ENCODE peak calls at places on chromosome 15, in four cellular contexts. One of them, this sample, is unnamed.

GRCh38 chr15:94185547-94186236 is 45.7 kb upstream of the MCTP2 start:
- DNase-seq in activated B cell treated with CpG ODN at 0.5 μM for 24 hours: no peak
- DNase-seq in heart right ventricle: no peak
- DNase-seq in AG04450: no peak
- DNase-seq in this sample: no peak

GRCh38 chr15:85276508-85276907 is 103.9 kb upstream of the AKAP13 start:
- DNase-seq in AG04450: no peak
- DNase-seq in activated B cell treated with CpG ODN at 0.5 μM for 24 hours: no peak
- DNase-seq in heart right ventricle: no peak
- DNase-seq in this sample: no peak

GRCh38 chr15:22917556-22917955 is 62.6 kb downstream of the CYFIP1 start:
- DNase-seq in AG04450: no peak
- DNase-seq in activated B cell treated with CpG ODN at 0.5 μM for 24 hours: no peak
- DNase-seq in heart right ventricle: no peak
- DNase-seq in this sample: no peak

GRCh38 chr15:77607111-77607893 is 25.4 kb downstream of the LINGO1 start:
- DNase-seq in AG04450: no peak
- DNase-seq in activated B cell treated with CpG ODN at 0.5 μM for 24 hours: no peak
- DNase-seq in heart right ventricle: peak
- DNase-seq in this sample: no peak

GRCh38 chr15:51335538-51335961 is 2.8 kb downstream of the CYP19A1 start:
- DNase-seq in activated B cell treated with CpG ODN at 0.5 μM for 24 hours: no peak
- DNase-seq in heart right ventricle: no peak
- DNase-seq in AG04450: no peak
- DNase-seq in this sample: no peak

GRCh38 chr15:94041731-94042130 is 189.6 kb upstream of the MCTP2 start:
- DNase-seq in heart right ventricle: no peak
- DNase-seq in activated B cell treated with CpG ODN at 0.5 μM for 24 hours: no peak
- DNase-seq in AG04450: no peak
- DNase-seq in this sample: no peak

GRCh38 chr15:49696441-49696840 is 75.6 kb downstream of the DTWD1 start:
- DNase-seq in heart right ventricle: no peak
- DNase-seq in activated B cell treated with CpG ODN at 0.5 μM for 24 hours: no peak
- DNase-seq in AG04450: no peak
- DNase-seq in this sample: no peak

GRCh38 chr15:98870788-98871187 is 136.8 kb downstream of the PGPEP1L start:
- DNase-seq in heart right ventricle: peak
- DNase-seq in activated B cell treated with CpG ODN at 0.5 μM for 24 hours: no peak
- DNase-seq in AG04450: no peak
- DNase-seq in this sample: no peak

GRCh38 chr15:39472661-39473657 is 107.9 kb upstream of the THBS1 start:
- DNase-seq in activated B cell treated with CpG ODN at 0.5 μM for 24 hours: no peak
- DNase-seq in AG04450: peak
- DNase-seq in heart right ventricle: peak
- DNase-seq in this sample: no peak

GRCh38 chr15:70815604-70816003 is 38.4 kb downstream of the LARP6 start:
- DNase-seq in AG04450: no peak
- DNase-seq in heart right ventricle: no peak
- DNase-seq in activated B cell treated with CpG ODN at 0.5 μM for 24 hours: no peak
- DNase-seq in this sample: no peak

GRCh38 chr15:22952826-22953579 is 27.2 kb downstream of the CYFIP1 start:
- DNase-seq in heart right ventricle: no peak
- DNase-seq in activated B cell treated with CpG ODN at 0.5 μM for 24 hours: no peak
- DNase-seq in AG04450: no peak
- DNase-seq in this sample: no peak

GRCh38 chr15:73991260-73991659 is 835 bp downstream of the STOML1 start:
- DNase-seq in AG04450: no peak
- DNase-seq in heart right ventricle: peak
- DNase-seq in activated B cell treated with CpG ODN at 0.5 μM for 24 hours: no peak
- DNase-seq in this sample: no peak

GRCh38 chr15:60223161-60223560 is 174.6 kb downstream of the ANXA2 start:
- DNase-seq in AG04450: no peak
- DNase-seq in heart right ventricle: no peak
- DNase-seq in activated B cell treated with CpG ODN at 0.5 μM for 24 hours: no peak
- DNase-seq in this sample: no peak

GRCh38 chr15:45821390-45821789 is 186.6 kb downstream of the SQOR start:
- DNase-seq in AG04450: no peak
- DNase-seq in activated B cell treated with CpG ODN at 0.5 μM for 24 hours: no peak
- DNase-seq in heart right ventricle: no peak
- DNase-seq in this sample: no peak

GRCh38 chr15:46413799-46414198 is 779.0 kb downstream of the SQOR start:
- DNase-seq in activated B cell treated with CpG ODN at 0.5 μM for 24 hours: no peak
- DNase-seq in AG04450: no peak
- DNase-seq in heart right ventricle: no peak
- DNase-seq in this sample: no peak

GRCh38 chr15:78930577-78931388 is 14.1 kb downstream of the CTSH start:
- DNase-seq in AG04450: peak
- DNase-seq in activated B cell treated with CpG ODN at 0.5 μM for 24 hours: no peak
- DNase-seq in heart right ventricle: no peak
- DNase-seq in this sample: no peak

GRCh38 chr15:29631076-29632070 is 190.9 kb downstream of the TJP1 start:
- DNase-seq in activated B cell treated with CpG ODN at 0.5 μM for 24 hours: no peak
- DNase-seq in heart right ventricle: no peak
- DNase-seq in AG04450: no peak
- DNase-seq in this sample: no peak

GRCh38 chr15:70142322-70143191 is 44.8 kb upstream of the TLE3 start:
- DNase-seq in heart right ventricle: peak
- DNase-seq in activated B cell treated with CpG ODN at 0.5 μM for 24 hours: no peak
- DNase-seq in AG04450: peak
- DNase-seq in this sample: no peak

GRCh38 chr15:45704329-45705249 is 69.8 kb downstream of the SQOR start:
- DNase-seq in activated B cell treated with CpG ODN at 0.5 μM for 24 hours: no peak
- DNase-seq in AG04450: no peak
- DNase-seq in heart right ventricle: peak
- DNase-seq in this sample: no peak

GRCh38 chr15:26939398-26939797 is 31.6 kb upstream of the GABRG3 start:
- DNase-seq in AG04450: no peak
- DNase-seq in heart right ventricle: no peak
- DNase-seq in activated B cell treated with CpG ODN at 0.5 μM for 24 hours: no peak
- DNase-seq in this sample: no peak

GRCh38 chr15:78210349-78210717 is 24.0 kb downstream of the ACSBG1 start:
- DNase-seq in AG04450: no peak
- DNase-seq in heart right ventricle: no peak
- DNase-seq in activated B cell treated with CpG ODN at 0.5 μM for 24 hours: no peak
- DNase-seq in this sample: no peak

GRCh38 chr15:22944651-22945050 is 35.5 kb downstream of the CYFIP1 start:
- DNase-seq in activated B cell treated with CpG ODN at 0.5 μM for 24 hours: no peak
- DNase-seq in heart right ventricle: no peak
- DNase-seq in AG04450: no peak
- DNase-seq in this sample: no peak

GRCh38 chr15:87756072-87756471 is 500.5 kb downstream of the NTRK3 start:
- DNase-seq in heart right ventricle: no peak
- DNase-seq in activated B cell treated with CpG ODN at 0.5 μM for 24 hours: no peak
- DNase-seq in AG04450: no peak
- DNase-seq in this sample: no peak

GRCh38 chr15:36645106-36645505 is 65.7 kb downstream of the CDIN1 start:
- DNase-seq in AG04450: no peak
- DNase-seq in heart right ventricle: no peak
- DNase-seq in activated B cell treated with CpG ODN at 0.5 μM for 24 hours: no peak
- DNase-seq in this sample: no peak

GRCh38 chr15:36888018-36888992 is 212.0 kb downstream of the MEIS2 start:
- DNase-seq in heart right ventricle: no peak
- DNase-seq in activated B cell treated with CpG ODN at 0.5 μM for 24 hours: no peak
- DNase-seq in AG04450: no peak
- DNase-seq in this sample: no peak

GRCh38 chr15:43899928-43900327 is 73.1 kb downstream of the WDR76 start:
- DNase-seq in heart right ventricle: no peak
- DNase-seq in AG04450: no peak
- DNase-seq in activated B cell treated with CpG ODN at 0.5 μM for 24 hours: no peak
- DNase-seq in this sample: no peak

GRCh38 chr15:84859143-84859542 is 25.3 kb upstream of the SLC28A1 start:
- DNase-seq in heart right ventricle: no peak
- DNase-seq in activated B cell treated with CpG ODN at 0.5 μM for 24 hours: no peak
- DNase-seq in AG04450: no peak
- DNase-seq in this sample: no peak

GRCh38 chr15:66799242-66799641 is 97.2 kb downstream of the SMAD6 start:
- DNase-seq in activated B cell treated with CpG ODN at 0.5 μM for 24 hours: no peak
- DNase-seq in heart right ventricle: no peak
- DNase-seq in AG04450: no peak
- DNase-seq in this sample: no peak

GRCh38 chr15:64681424-64682024 is 93.9 kb downstream of the RBPMS2 start:
- DNase-seq in AG04450: no peak
- DNase-seq in activated B cell treated with CpG ODN at 0.5 μM for 24 hours: no peak
- DNase-seq in heart right ventricle: no peak
- DNase-seq in this sample: no peak
- TF ChIP-seq CTCF in AG04450: peak
- TF ChIP-seq CTCF in activated B cell treated with CpG ODN at 0.5 μM for 24 hours: no peak
- TF ChIP-seq CTCF in heart right ventricle: peak
- TF ChIP-seq CTCF in this sample: peak

GRCh38 chr15:75452968-75453702 is 1.6 kb upstream of the SIN3A start:
- DNase-seq in AG04450: no peak
- DNase-seq in activated B cell treated with CpG ODN at 0.5 μM for 24 hours: peak
- DNase-seq in heart right ventricle: peak
- DNase-seq in this sample: peak
- TF ChIP-seq CTCF in AG04450: peak
- TF ChIP-seq CTCF in activated B cell treated with CpG ODN at 0.5 μM for 24 hours: no peak
- TF ChIP-seq CTCF in heart right ventricle: peak
- TF ChIP-seq CTCF in this sample: no peak

GRCh38 chr15:86608461-86608860 is 528.8 kb downstream of the AGBL1 start:
- DNase-seq in activated B cell treated with CpG ODN at 0.5 μM for 24 hours: no peak
- DNase-seq in heart right ventricle: peak
- DNase-seq in AG04450: no peak
- DNase-seq in this sample: no peak

GRCh38 chr15:86609275-86609674 is 529.6 kb downstream of the AGBL1 start:
- DNase-seq in AG04450: no peak
- DNase-seq in activated B cell treated with CpG ODN at 0.5 μM for 24 hours: no peak
- DNase-seq in heart right ventricle: no peak
- DNase-seq in this sample: no peak

GRCh38 chr15:86610038-86610437 is 530.4 kb downstream of the AGBL1 start:
- DNase-seq in AG04450: no peak
- DNase-seq in activated B cell treated with CpG ODN at 0.5 μM for 24 hours: no peak
- DNase-seq in heart right ventricle: no peak
- DNase-seq in this sample: no peak

GRCh38 chr15:86615411-86615810 is 535.7 kb downstream of the AGBL1 start:
- DNase-seq in AG04450: no peak
- DNase-seq in heart right ventricle: no peak
- DNase-seq in activated B cell treated with CpG ODN at 0.5 μM for 24 hours: no peak
- DNase-seq in this sample: no peak

GRCh38 chr15:86611392-86612040 is 531.8 kb downstream of the AGBL1 start:
- DNase-seq in activated B cell treated with CpG ODN at 0.5 μM for 24 hours: no peak
- DNase-seq in heart right ventricle: no peak
- DNase-seq in AG04450: no peak
- DNase-seq in this sample: peak
- TF ChIP-seq CTCF in activated B cell treated with CpG ODN at 0.5 μM for 24 hours: no peak
- TF ChIP-seq CTCF in heart right ventricle: no peak
- TF ChIP-seq CTCF in AG04450: no peak
- TF ChIP-seq CTCF in this sample: no peak

DNA sequence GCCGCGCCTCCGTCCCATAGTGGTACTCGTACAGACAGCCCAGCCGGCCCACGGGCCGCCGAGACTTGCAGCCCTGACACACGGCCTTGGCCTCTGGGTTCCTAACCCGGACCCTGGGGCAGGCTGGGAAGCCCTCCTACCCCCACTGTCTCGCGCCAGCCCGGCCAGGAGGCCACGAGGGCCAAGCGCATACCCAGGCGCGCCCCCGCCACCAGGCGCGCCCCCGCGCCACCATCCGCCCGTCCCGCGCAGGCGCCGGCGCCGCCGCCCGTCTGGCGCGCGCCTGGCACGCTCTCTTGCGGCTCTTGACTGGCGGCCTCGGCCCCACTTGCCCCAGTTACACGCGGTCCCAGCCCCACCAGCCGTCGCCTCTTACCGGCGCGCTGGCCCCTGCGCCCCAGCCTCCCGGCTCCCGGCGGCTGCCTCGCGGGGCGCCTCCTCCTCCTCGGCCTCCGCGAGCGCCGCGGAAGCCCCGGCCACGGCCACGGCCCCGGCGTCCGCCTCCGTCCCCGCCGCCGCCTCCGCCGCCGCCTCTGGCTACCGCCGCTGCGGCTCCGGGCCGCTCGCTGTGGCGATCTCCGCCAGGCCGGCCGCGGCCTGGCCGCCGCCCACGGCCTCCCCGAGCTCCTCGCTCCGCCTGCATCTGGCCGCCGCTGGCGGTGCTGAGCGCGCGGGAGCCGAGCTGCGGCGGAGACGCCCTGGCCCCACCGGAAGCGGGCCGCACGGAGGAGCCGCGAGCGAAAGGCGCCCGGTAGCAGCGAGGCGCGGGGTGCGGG is 412 bp downstream of the AVEN start:
- DNase-seq in AG04450: no peak
- DNase-seq in activated B cell treated with CpG ODN at 0.5 μM for 24 hours: peak
- DNase-seq in heart right ventricle: peak
- DNase-seq in this sample: peak
- TF ChIP-seq CTCF in AG04450: no peak
- TF ChIP-seq CTCF in activated B cell treated with CpG ODN at 0.5 μM for 24 hours: no peak
- TF ChIP-seq CTCF in heart right ventricle: no peak
- TF ChIP-seq CTCF in this sample: no peak

DNA sequence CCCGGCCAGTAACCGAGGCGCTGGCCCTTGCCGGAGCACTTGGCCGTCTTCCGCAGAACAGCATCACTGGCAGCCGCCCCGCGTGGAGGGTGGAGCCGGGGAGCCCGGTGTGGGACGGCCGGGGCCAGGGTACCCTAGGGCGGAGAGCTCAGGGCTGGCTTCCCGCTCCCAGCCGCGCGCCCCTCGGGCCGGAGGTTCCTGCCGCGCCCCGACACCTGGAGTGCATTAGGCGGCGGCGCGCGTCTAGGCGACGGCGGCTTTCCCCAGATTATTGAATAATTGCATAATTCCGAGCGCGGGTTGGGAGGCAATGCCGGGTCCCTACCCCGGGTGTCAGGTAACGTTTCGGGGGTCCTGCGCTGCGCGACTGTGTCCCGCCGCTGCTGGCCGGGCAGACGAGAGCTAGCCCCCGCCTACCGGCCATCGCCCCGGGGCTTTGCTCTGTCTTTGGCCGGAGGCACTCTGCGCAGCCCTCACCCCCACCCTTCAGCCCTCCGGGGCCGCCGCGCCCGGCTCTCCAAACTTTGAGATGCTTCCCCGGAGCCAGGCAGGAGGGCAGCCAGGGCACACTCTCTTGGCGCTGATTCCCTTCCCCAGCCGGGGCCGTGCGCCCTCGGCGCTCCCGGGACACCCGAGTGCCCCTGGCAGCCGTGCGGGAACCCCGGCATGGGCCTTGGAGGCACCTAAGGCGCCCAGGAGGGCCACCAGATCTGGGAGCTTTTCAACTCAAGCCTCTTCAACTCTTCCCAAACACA is 749 bp downstream of the ITGA11 start:
- DNase-seq in heart right ventricle: peak
- DNase-seq in activated B cell treated with CpG ODN at 0.5 μM for 24 hours: no peak
- DNase-seq in AG04450: no peak
- DNase-seq in this sample: no peak
- TF ChIP-seq CTCF in heart right ventricle: no peak
- TF ChIP-seq CTCF in activated B cell treated with CpG ODN at 0.5 μM for 24 hours: no peak
- TF ChIP-seq CTCF in AG04450: no peak
- TF ChIP-seq CTCF in this sample: no peak

This sample was measured in CD4-positive, alpha-beta T cell.